ENCODE peak calls at places on chromosomes 6 and 20, in five cellular contexts. A, Z, J, V and H are unnamed samples.
A peak's percentile ranks its signal among the peaks of the same experiment; 100 is the strongest.

GRCh38 chr20:6562111-6562510 is 205.4 kb upstream of the BMP2 start:
- DNase-seq in A (no peak), Z (no peak), J (peak; percentile 70), V (no peak), H (no peak)

GRCh38 chr20:22502731-22503191 is 81.6 kb downstream of the FOXA2 start:
- DNase-seq in A (no peak), Z (no peak), J (no peak), V (no peak), H (no peak)

GRCh38 chr20:40963505-40963845 is 65.1 kb upstream of the TOP1 start:
- DNase-seq in A (no peak), Z (no peak), J (no peak), V (no peak), H (no peak)

GRCh38 chr6:140915001-140915950 is 1217.4 kb upstream of the GJE1 start:
- DNase-seq in A (no peak), Z (no peak), J (no peak), V (no peak), H (no peak)

GRCh38 chr6:36848658-36849441 is 9.6 kb upstream of the CPNE5 start:
- DNase-seq in A (no peak), Z (peak; percentile 82), J (no peak), V (peak; percentile 97), H (no peak)

GRCh38 chr6:134468633-134469032 is 150.7 kb upstream of the SGK1 start:
- DNase-seq in A (no peak), Z (no peak), J (no peak), V (no peak), H (no peak)

GRCh38 chr6:101502818-101503217 is 109.3 kb downstream of the GRIK2 start:
- DNase-seq in A (no peak), Z (no peak), J (no peak), V (no peak), H (no peak)

GRCh38 chr6:137013031-137013430 is 31.7 kb downstream of the IL20RA start:
- DNase-seq in A (no peak), Z (no peak), J (no peak), V (no peak), H (no peak)

GRCh38 chr6:88376759-88377387 is 210.7 kb upstream of the CNR1 start:
- DNase-seq in A (no peak), Z (no peak), J (peak; percentile 53), V (no peak), H (no peak)

DNA sequence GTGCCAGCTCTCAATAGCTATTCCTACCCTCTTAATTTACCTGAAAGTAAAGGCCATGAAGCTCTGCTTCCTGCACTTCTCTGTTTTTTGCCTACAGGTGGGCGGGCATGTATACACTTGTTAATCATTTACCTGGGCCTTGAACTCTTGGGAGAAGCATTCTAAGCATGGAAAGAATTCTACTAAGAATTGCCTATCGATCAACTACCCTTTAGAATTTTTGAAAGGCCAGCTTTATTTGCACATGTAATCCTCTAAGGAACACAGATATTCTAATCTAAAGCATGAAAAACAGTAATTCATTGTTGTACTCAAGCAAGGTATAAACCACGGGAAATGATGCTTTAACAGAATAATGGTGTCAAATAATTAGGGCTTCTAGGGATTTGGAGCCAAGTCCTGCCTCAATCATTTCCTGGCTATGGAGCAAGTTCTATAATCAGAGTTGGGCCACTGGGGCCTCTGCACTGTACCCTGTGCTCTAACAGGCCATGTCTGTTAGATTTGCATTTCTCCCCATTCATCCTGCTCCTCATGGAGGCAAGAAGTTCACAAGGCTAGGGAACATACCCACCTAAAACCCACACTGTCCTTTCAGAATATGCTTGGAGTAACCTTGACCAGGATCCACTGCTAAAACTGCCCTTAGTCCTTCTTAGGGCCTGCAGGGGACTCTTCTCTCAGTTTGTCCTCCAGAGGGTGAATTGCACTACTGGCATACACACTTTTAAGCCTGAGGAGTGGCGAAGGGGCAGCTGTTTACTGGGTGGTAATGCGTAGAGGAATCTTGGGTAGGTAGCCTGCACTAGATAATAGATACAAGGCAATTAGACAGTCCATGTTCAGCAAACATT is 276.4 kb upstream of the JAG1 start:
- DNase-seq in A (no peak), Z (no peak), J (no peak), V (no peak), H (no peak)
- H3K4me3 ChIP-seq in A (no peak overlapping the region), Z (no peak overlapping the region), J (no peak overlapping the region), V (no peak overlapping the region), H (no peak overlapping the region)

GRCh38 chr6:89536230-89536629 is 102.3 kb downstream of the LYRM2 start:
- DNase-seq in A (no peak), Z (no peak), J (no peak), V (no peak), H (no peak)
- H3K36me3 ChIP-seq in A (no peaks in the 10 kb centered on the region), Z (no peaks in the 10 kb centered on the region), J (no peaks in the 10 kb centered on the region), V (no peaks in the 10 kb centered on the region), H (no peaks in the 10 kb centered on the region)

GRCh38 chr20:19423097-19423891 is 210.9 kb downstream of the SLC24A3 start:
- DNase-seq in A (no peak), Z (no peak), J (no peak), V (no peak), H (no peak)

GRCh38 chr20:19427913-19428800 is 215.7 kb downstream of the SLC24A3 start:
- DNase-seq in A (no peak), Z (no peak), J (no peak), V (no peak), H (no peak)

GRCh38 chr20:19427480-19427879 is 215.0 kb downstream of the SLC24A3 start:
- DNase-seq in A (no peak), Z (peak; percentile 72), J (no peak), V (peak; percentile 34), H (no peak)

GRCh38 chr20:19426356-19426755 is 213.9 kb downstream of the SLC24A3 start:
- DNase-seq in A (no peak), Z (no peak), J (no peak), V (no peak), H (no peak)

GRCh38 chr20:19423892-19424620 is 211.6 kb downstream of the SLC24A3 start:
- DNase-seq in A (no peak), Z (no peak), J (no peak), V (no peak), H (no peak)
- H3K27ac ChIP-seq in A (no peak overlapping the region), Z (no peak overlapping the region), J (no peak overlapping the region), V (no peak overlapping the region), H (no peak overlapping the region)

DNA sequence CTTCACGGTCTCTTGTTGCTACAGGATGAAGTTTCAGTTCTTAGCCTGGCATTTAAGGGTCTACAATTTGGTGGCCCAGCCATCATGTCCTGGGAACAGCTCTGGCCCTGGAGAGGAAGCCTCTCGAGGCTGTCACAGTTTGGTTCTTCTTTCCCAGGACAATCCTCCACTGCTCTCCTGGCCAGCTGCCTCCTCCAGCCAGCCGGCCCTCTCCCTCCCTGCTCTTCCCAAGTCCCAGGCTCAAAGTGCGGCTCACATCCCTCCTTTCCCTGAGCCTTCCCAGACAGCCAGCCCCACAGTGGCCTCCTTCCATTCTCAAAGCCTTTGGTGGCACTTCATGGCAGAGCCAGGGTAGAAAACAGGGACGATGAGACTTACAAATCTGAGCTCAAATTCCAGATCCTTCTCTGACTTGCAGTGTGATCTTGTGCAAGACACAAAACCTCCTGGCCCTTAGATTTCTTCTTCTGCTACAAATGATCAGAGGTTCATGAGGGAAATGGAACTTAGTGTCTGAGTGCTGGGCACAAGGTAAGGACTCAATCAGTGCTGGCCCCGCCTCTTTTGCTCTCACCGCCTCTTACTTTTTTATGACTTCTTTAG is 223.8 kb upstream of the ECI2 start:
- DNase-seq in A (no peak), Z (peak; percentile 46), J (peak; percentile 38), V (no peak), H (no peak)
- H3K4me3 ChIP-seq in A (peak overlapping the region; percentile 39), Z (no peak overlapping the region), J (no peak overlapping the region), V (no peak overlapping the region), H (no peak overlapping the region)

GRCh38 chr6:31689249-31690110 is 8.6 kb upstream of the LY6G5C start:
- DNase-seq in A (no peak), Z (no peak), J (no peak), V (peak; percentile 42), H (no peak)

GRCh38 chr6:31691564-31692108 is 10.8 kb upstream of the LY6G5C start:
- DNase-seq in A (no peak), Z (no peak), J (no peak), V (no peak), H (no peak)

GRCh38 chr6:31692353-31692752 is 10.8 kb downstream of the ABHD16A start:
- DNase-seq in A (no peak), Z (no peak), J (no peak), V (no peak), H (no peak)

GRCh38 chr6:31690231-31691077 is 9.6 kb upstream of the LY6G5C start:
- DNase-seq in A (no peak), Z (no peak), J (no peak), V (no peak), H (no peak)

GRCh38 chr6:31691078-31691463 is 10.2 kb upstream of the LY6G5C start:
- DNase-seq in A (no peak), Z (no peak), J (no peak), V (no peak), H (no peak)
- H3K36me3 ChIP-seq in A (peaks cover 25% of the 10 kb centered on the region), Z (peaks cover 100% of the 10 kb centered on the region), J (peaks cover 34% of the 10 kb centered on the region), V (peaks cover 82% of the 10 kb centered on the region), H (peaks cover 69% of the 10 kb centered on the region)